ENCODE peak calls at places on chromosomes 16 and 17, in ten cellular contexts. One of them, this sample, is unnamed.

GRCh38 chr17:51351090-51351489 is 90.7 kb downstream of the UTP18 start:
- DNase-seq in fibroblast of lung: no peak
- DNase-seq in ovary: no peak
- DNase-seq in H7: no peak
- DNase-seq in pancreas: no peak
- DNase-seq in lung: no peak
- DNase-seq in DND-41: no peak
- DNase-seq in uterus: no peak
- DNase-seq in BJ: no peak
- DNase-seq in CD8-positive, alpha-beta memory T cell: no peak
- DNase-seq in this sample: no peak

GRCh38 chr16:26987631-26988030 is 79.1 kb upstream of the C16orf82 start:
- DNase-seq in fibroblast of lung: peak; percentile 89
- DNase-seq in ovary: no peak
- DNase-seq in H7: no peak
- DNase-seq in pancreas: no peak
- DNase-seq in lung: no peak
- DNase-seq in DND-41: no peak
- DNase-seq in uterus: no peak
- DNase-seq in BJ: peak; percentile 58
- DNase-seq in CD8-positive, alpha-beta memory T cell: no peak
- DNase-seq in this sample: no peak

GRCh38 chr16:86794216-86794864 is 216.0 kb downstream of the FOXL1 start:
- DNase-seq in fibroblast of lung: peak; percentile 63
- DNase-seq in ovary: no peak
- DNase-seq in H7: no peak
- DNase-seq in pancreas: no peak
- DNase-seq in lung: no peak
- DNase-seq in DND-41: no peak
- DNase-seq in uterus: no peak
- DNase-seq in BJ: no peak
- DNase-seq in CD8-positive, alpha-beta memory T cell: no peak
- DNase-seq in this sample: no peak

GRCh38 chr17:72977768-72978417 is 114.6 kb downstream of the SLC39A11 start:
- DNase-seq in fibroblast of lung: peak; percentile 73
- DNase-seq in ovary: no peak
- DNase-seq in H7: no peak
- DNase-seq in pancreas: no peak
- DNase-seq in lung: no peak
- DNase-seq in DND-41: no peak
- DNase-seq in uterus: no peak
- DNase-seq in BJ: no peak
- DNase-seq in CD8-positive, alpha-beta memory T cell: no peak
- DNase-seq in this sample: no peak

GRCh38 chr17:57164814-57165213 is 79.8 kb downstream of the AKAP1 start:
- DNase-seq in fibroblast of lung: no peak
- DNase-seq in ovary: no peak
- DNase-seq in H7: no peak
- DNase-seq in pancreas: no peak
- DNase-seq in lung: no peak
- DNase-seq in DND-41: no peak
- DNase-seq in uterus: no peak
- DNase-seq in BJ: no peak
- DNase-seq in CD8-positive, alpha-beta memory T cell: no peak
- DNase-seq in this sample: no peak

GRCh38 chr17:8410882-8411238 is 13.2 kb upstream of the RNF222 start:
- DNase-seq in fibroblast of lung: no peak
- DNase-seq in ovary: no peak
- DNase-seq in H7: no peak
- DNase-seq in pancreas: no peak
- DNase-seq in lung: no peak
- DNase-seq in DND-41: no peak
- DNase-seq in uterus: no peak
- DNase-seq in BJ: no peak
- DNase-seq in CD8-positive, alpha-beta memory T cell: no peak
- DNase-seq in this sample: no peak

GRCh38 chr17:55294042-55294751 is 29.4 kb downstream of the HLF start:
- DNase-seq in fibroblast of lung: no peak
- DNase-seq in ovary: no peak
- DNase-seq in H7: no peak
- DNase-seq in pancreas: no peak
- DNase-seq in lung: no peak
- DNase-seq in DND-41: no peak
- DNase-seq in uterus: no peak
- DNase-seq in BJ: peak; percentile 18
- DNase-seq in CD8-positive, alpha-beta memory T cell: no peak
- DNase-seq in this sample: no peak

GRCh38 chr17:15479697-15480096 is 12.3 kb upstream of the CDRT4 start:
- DNase-seq in fibroblast of lung: peak; percentile 71
- DNase-seq in ovary: no peak
- DNase-seq in H7: no peak
- DNase-seq in pancreas: no peak
- DNase-seq in lung: no peak
- DNase-seq in DND-41: no peak
- DNase-seq in uterus: no peak
- DNase-seq in BJ: no peak
- DNase-seq in CD8-positive, alpha-beta memory T cell: no peak
- DNase-seq in this sample: no peak

GRCh38 chr16:75620326-75621169 is 2.5 kb downstream of the ADAT1 start:
- DNase-seq in fibroblast of lung: no peak
- DNase-seq in ovary: no peak
- DNase-seq in H7: no peak
- DNase-seq in pancreas: no peak
- DNase-seq in lung: no peak
- DNase-seq in DND-41: no peak
- DNase-seq in uterus: no peak
- DNase-seq in BJ: no peak
- DNase-seq in CD8-positive, alpha-beta memory T cell: peak; percentile 91
- DNase-seq in this sample: peak; percentile 43

GRCh38 chr16:2026461-2027023 is at the start of gene NHERF2:
- DNase-seq in fibroblast of lung: no peak
- DNase-seq in ovary: no peak
- DNase-seq in H7: peak; percentile 96
- DNase-seq in pancreas: peak; percentile 75
- DNase-seq in lung: no peak
- DNase-seq in DND-41: peak; percentile 28
- DNase-seq in uterus: peak; percentile 48
- DNase-seq in BJ: no peak
- DNase-seq in CD8-positive, alpha-beta memory T cell: no peak
- DNase-seq in this sample: no peak

GRCh38 chr16:56600398-56600999 is 7.9 kb upstream of the MT2A start:
- DNase-seq in fibroblast of lung: peak; percentile 55
- DNase-seq in ovary: no peak
- DNase-seq in H7: peak; percentile 62
- DNase-seq in pancreas: no peak
- DNase-seq in lung: no peak
- DNase-seq in DND-41: peak; percentile 28
- DNase-seq in uterus: no peak
- DNase-seq in BJ: no peak
- DNase-seq in CD8-positive, alpha-beta memory T cell: peak; percentile 60
- DNase-seq in this sample: no peak

GRCh38 chr17:44258811-44259351 is 9.1 kb downstream of the SLC4A1 start:
- DNase-seq in fibroblast of lung: no peak
- DNase-seq in ovary: no peak
- DNase-seq in H7: peak; percentile 58
- DNase-seq in pancreas: no peak
- DNase-seq in lung: no peak
- DNase-seq in DND-41: no peak
- DNase-seq in uterus: no peak
- DNase-seq in BJ: no peak
- DNase-seq in CD8-positive, alpha-beta memory T cell: no peak
- DNase-seq in this sample: no peak

GRCh38 chr16:23496826-23497542 is 13.3 kb downstream of the GGA2 start:
- DNase-seq in fibroblast of lung: no peak
- DNase-seq in ovary: no peak
- DNase-seq in H7: no peak
- DNase-seq in pancreas: no peak
- DNase-seq in lung: peak; percentile 61
- DNase-seq in DND-41: no peak
- DNase-seq in uterus: peak; percentile 55
- DNase-seq in BJ: peak; percentile 21
- DNase-seq in CD8-positive, alpha-beta memory T cell: no peak
- DNase-seq in this sample: no peak

GRCh38 chr16:48366165-48367093 is 18.8 kb downstream of the SIAH1 start:
- DNase-seq in fibroblast of lung: peak; percentile 94
- DNase-seq in ovary: no peak
- DNase-seq in H7: peak; percentile 48
- DNase-seq in pancreas: no peak
- DNase-seq in lung: peak; percentile 65
- DNase-seq in DND-41: peak; percentile 47
- DNase-seq in uterus: peak; percentile 29
- DNase-seq in BJ: peak; percentile 85
- DNase-seq in CD8-positive, alpha-beta memory T cell: peak; percentile 74
- DNase-seq in this sample: peak; percentile 12

GRCh38 chr17:80924111-80924806 is 67.4 kb upstream of the CHMP6 start:
- DNase-seq in fibroblast of lung: no peak
- DNase-seq in ovary: no peak
- DNase-seq in H7: no peak
- DNase-seq in pancreas: no peak
- DNase-seq in lung: no peak
- DNase-seq in DND-41: no peak
- DNase-seq in uterus: no peak
- DNase-seq in BJ: no peak
- DNase-seq in CD8-positive, alpha-beta memory T cell: no peak
- DNase-seq in this sample: no peak

GRCh38 chr17:61738249-61738648 is 125.1 kb downstream of the BRIP1 start:
- DNase-seq in fibroblast of lung: no peak
- DNase-seq in ovary: no peak
- DNase-seq in H7: no peak
- DNase-seq in pancreas: no peak
- DNase-seq in lung: no peak
- DNase-seq in DND-41: no peak
- DNase-seq in uterus: no peak
- DNase-seq in BJ: no peak
- DNase-seq in CD8-positive, alpha-beta memory T cell: no peak
- DNase-seq in this sample: no peak

GRCh38 chr17:38617967-38618760 is 12.4 kb upstream of the SRCIN1 start:
- DNase-seq in fibroblast of lung: no peak
- DNase-seq in ovary: no peak
- DNase-seq in H7: peak; percentile 22
- DNase-seq in pancreas: no peak
- DNase-seq in lung: no peak
- DNase-seq in DND-41: no peak
- DNase-seq in uterus: no peak
- DNase-seq in BJ: no peak
- DNase-seq in CD8-positive, alpha-beta memory T cell: no peak
- DNase-seq in this sample: no peak
- H3K27me3 ChIP-seq in fibroblast of lung: peaks cover 21% of the 10 kb centered on the region
- H3K27me3 ChIP-seq in ovary: no peaks in the 10 kb centered on the region
- H3K27me3 ChIP-seq in H7: no peaks in the 10 kb centered on the region
- H3K27me3 ChIP-seq in pancreas: no peaks in the 10 kb centered on the region
- H3K27me3 ChIP-seq in lung: no peaks in the 10 kb centered on the region
- H3K27me3 ChIP-seq in DND-41: peaks cover 7% of the 10 kb centered on the region
- H3K27me3 ChIP-seq in uterus: no peaks in the 10 kb centered on the region
- H3K27me3 ChIP-seq in BJ: peaks cover 23% of the 10 kb centered on the region
- H3K27me3 ChIP-seq in CD8-positive, alpha-beta memory T cell: peaks cover 6% of the 10 kb centered on the region
- H3K27me3 ChIP-seq in this sample: no peaks in the 10 kb centered on the region

GRCh38 chr17:79438045-79438444 is 172.8 kb downstream of the RBFOX3 start:
- DNase-seq in fibroblast of lung: no peak
- DNase-seq in ovary: no peak
- DNase-seq in H7: no peak
- DNase-seq in pancreas: no peak
- DNase-seq in lung: no peak
- DNase-seq in DND-41: no peak
- DNase-seq in uterus: no peak
- DNase-seq in BJ: no peak
- DNase-seq in CD8-positive, alpha-beta memory T cell: no peak
- DNase-seq in this sample: no peak
- H3K27me3 ChIP-seq in fibroblast of lung: no peaks in the 10 kb centered on the region
- H3K27me3 ChIP-seq in ovary: no peaks in the 10 kb centered on the region
- H3K27me3 ChIP-seq in H7: no peaks in the 10 kb centered on the region
- H3K27me3 ChIP-seq in pancreas: no peaks in the 10 kb centered on the region
- H3K27me3 ChIP-seq in lung: peaks cover 5% of the 10 kb centered on the region
- H3K27me3 ChIP-seq in DND-41: peaks cover 8% of the 10 kb centered on the region
- H3K27me3 ChIP-seq in uterus: no peaks in the 10 kb centered on the region
- H3K27me3 ChIP-seq in BJ: no peaks in the 10 kb centered on the region
- H3K27me3 ChIP-seq in CD8-positive, alpha-beta memory T cell: no peaks in the 10 kb centered on the region
- H3K27me3 ChIP-seq in this sample: no peaks in the 10 kb centered on the region

GRCh38 chr17:34070712-34071111 is 184.4 kb upstream of the CCL2 start:
- DNase-seq in fibroblast of lung: no peak
- DNase-seq in ovary: no peak
- DNase-seq in H7: no peak
- DNase-seq in pancreas: no peak
- DNase-seq in lung: no peak
- DNase-seq in DND-41: no peak
- DNase-seq in uterus: no peak
- DNase-seq in BJ: no peak
- DNase-seq in CD8-positive, alpha-beta memory T cell: no peak
- DNase-seq in this sample: no peak

GRCh38 chr17:34068506-34069035 is 186.5 kb upstream of the CCL2 start:
- DNase-seq in fibroblast of lung: no peak
- DNase-seq in ovary: no peak
- DNase-seq in H7: no peak
- DNase-seq in pancreas: no peak
- DNase-seq in lung: no peak
- DNase-seq in DND-41: no peak
- DNase-seq in uterus: no peak
- DNase-seq in BJ: no peak
- DNase-seq in CD8-positive, alpha-beta memory T cell: no peak
- DNase-seq in this sample: no peak

GRCh38 chr17:34066528-34066927 is 188.6 kb upstream of the CCL2 start:
- DNase-seq in fibroblast of lung: no peak
- DNase-seq in ovary: no peak
- DNase-seq in H7: no peak
- DNase-seq in pancreas: no peak
- DNase-seq in lung: no peak
- DNase-seq in DND-41: no peak
- DNase-seq in uterus: no peak
- DNase-seq in BJ: no peak
- DNase-seq in CD8-positive, alpha-beta memory T cell: no peak
- DNase-seq in this sample: no peak

GRCh38 chr17:34071891-34072420 is 183.1 kb upstream of the CCL2 start:
- DNase-seq in fibroblast of lung: no peak
- DNase-seq in ovary: no peak
- DNase-seq in H7: peak; percentile 13
- DNase-seq in pancreas: no peak
- DNase-seq in lung: no peak
- DNase-seq in DND-41: no peak
- DNase-seq in uterus: no peak
- DNase-seq in BJ: no peak
- DNase-seq in CD8-positive, alpha-beta memory T cell: no peak
- DNase-seq in this sample: no peak

GRCh38 chr17:34067009-34067408 is 188.1 kb upstream of the CCL2 start:
- DNase-seq in fibroblast of lung: no peak
- DNase-seq in ovary: no peak
- DNase-seq in H7: no peak
- DNase-seq in pancreas: no peak
- DNase-seq in lung: no peak
- DNase-seq in DND-41: no peak
- DNase-seq in uterus: no peak
- DNase-seq in BJ: no peak
- DNase-seq in CD8-positive, alpha-beta memory T cell: no peak
- DNase-seq in this sample: no peak
- H3K27me3 ChIP-seq in fibroblast of lung: no peaks in the 10 kb centered on the region
- H3K27me3 ChIP-seq in ovary: no peaks in the 10 kb centered on the region
- H3K27me3 ChIP-seq in H7: no peaks in the 10 kb centered on the region
- H3K27me3 ChIP-seq in pancreas: no peaks in the 10 kb centered on the region
- H3K27me3 ChIP-seq in lung: no peaks in the 10 kb centered on the region
- H3K27me3 ChIP-seq in DND-41: peaks cover 15% of the 10 kb centered on the region
- H3K27me3 ChIP-seq in uterus: no peaks in the 10 kb centered on the region
- H3K27me3 ChIP-seq in BJ: no peaks in the 10 kb centered on the region
- H3K27me3 ChIP-seq in CD8-positive, alpha-beta memory T cell: no peaks in the 10 kb centered on the region
- H3K27me3 ChIP-seq in this sample: no peaks in the 10 kb centered on the region

DNA sequence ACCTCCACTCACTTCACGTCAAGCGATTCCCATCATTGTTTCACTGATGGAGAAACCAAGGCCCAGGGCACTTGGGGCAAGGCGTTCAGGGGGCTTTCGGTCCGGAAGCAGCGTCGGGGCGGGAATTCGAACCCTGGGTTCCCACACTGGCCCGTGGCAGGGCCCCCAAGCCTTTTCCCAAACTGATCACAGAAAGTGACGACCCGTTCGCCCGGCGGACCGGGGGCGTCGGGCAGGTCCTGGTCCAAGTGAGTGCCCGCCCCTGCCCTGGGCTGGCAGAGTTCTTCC is 856 bp upstream of the MON1B start:
- DNase-seq in fibroblast of lung: no peak
- DNase-seq in ovary: no peak
- DNase-seq in H7: no peak
- DNase-seq in pancreas: no peak
- DNase-seq in lung: no peak
- DNase-seq in DND-41: no peak
- DNase-seq in uterus: no peak
- DNase-seq in BJ: no peak
- DNase-seq in CD8-positive, alpha-beta memory T cell: no peak
- DNase-seq in this sample: no peak
- H3K27me3 ChIP-seq in fibroblast of lung: no peaks in the 10 kb centered on the region
- H3K27me3 ChIP-seq in ovary: no peaks in the 10 kb centered on the region
- H3K27me3 ChIP-seq in H7: no peaks in the 10 kb centered on the region
- H3K27me3 ChIP-seq in pancreas: no peaks in the 10 kb centered on the region
- H3K27me3 ChIP-seq in lung: no peaks in the 10 kb centered on the region
- H3K27me3 ChIP-seq in DND-41: no peaks in the 10 kb centered on the region
- H3K27me3 ChIP-seq in uterus: no peaks in the 10 kb centered on the region
- H3K27me3 ChIP-seq in BJ: no peaks in the 10 kb centered on the region
- H3K27me3 ChIP-seq in CD8-positive, alpha-beta memory T cell: no peaks in the 10 kb centered on the region
- H3K27me3 ChIP-seq in this sample: no peaks in the 10 kb centered on the region

This sample was measured in effector memory CD4-positive, alpha-beta T cell.